ENCODE peak calls at places on chromosomes 2 and 18, in four cellular contexts. E is hepatocyte, F is prostate gland, M is ovary. S is an unnamed sample.

GRCh38 chr18:22193466-22193865 is 24.1 kb downstream of the GATA6 start:
- DNase-seq in M (peak; percentile 59), F (no peak), E (peak; percentile 78), S (no peak)

GRCh38 chr2:9539530-9539929 is 16.1 kb downstream of the ADAM17 start:
- DNase-seq in M (no peak), F (no peak), E (no peak), S (no peak)

GRCh38 chr2:20135631-20136050 is 84.2 kb upstream of the LAPTM4A start:
- DNase-seq in F (peak; percentile 68), M (peak; percentile 68), E (peak; percentile 84), S (no peak)

GRCh38 chr2:53091183-53091582 is 676.4 kb upstream of the CHAC2 start:
- DNase-seq in F (no peak), M (no peak), E (no peak), S (no peak)

GRCh38 chr18:11983592-11983991 is 2.3 kb downstream of the IMPA2 start:
- DNase-seq in M (no peak), E (no peak), F (no peak), S (no peak)

GRCh38 chr2:98604547-98604946 is 3.8 kb downstream of the COA5 start:
- DNase-seq in E (no peak), F (no peak), M (no peak), S (no peak)

GRCh38 chr2:46006634-46007033 is 290.6 kb upstream of the EPAS1 start:
- DNase-seq in M (no peak), E (peak; percentile 61), F (no peak), S (no peak)

GRCh38 chr2:1134629-1135028 is 184.0 kb downstream of the SNTG2 start:
- DNase-seq in E (no peak), F (no peak), M (no peak), S (no peak)

GRCh38 chr2:105682401-105682800 is 62.3 kb upstream of the NCK2 start:
- DNase-seq in E (no peak), M (no peak), F (no peak), S (no peak)

GRCh38 chr2:32289165-32290054 is 11.7 kb downstream of the YIPF4 start:
- DNase-seq in F (no peak), M (no peak), E (peak; percentile 27), S (no peak)

GRCh38 chr18:58900015-58900649 is 35.5 kb downstream of the ZNF532 start:
- DNase-seq in E (no peak), M (no peak), F (no peak), S (no peak)

GRCh38 chr2:203891474-203891873 is 23.9 kb downstream of the CTLA4 start:
- DNase-seq in M (no peak), E (no peak), F (no peak), S (no peak)

GRCh38 chr2:147182260-147182659 is 662.6 kb upstream of the ACVR2A start:
- DNase-seq in E (no peak), F (no peak), M (no peak), S (no peak)

GRCh38 chr18:73986711-73987110 is 160.9 kb downstream of the FBXO15 start:
- DNase-seq in E (no peak), M (no peak), F (no peak), S (peak; percentile 9)

GRCh38 chr2:207437857-207438166 is 92.0 kb upstream of the CREB1 start:
- DNase-seq in M (no peak), F (peak; percentile 11), E (no peak), S (no peak)

GRCh38 chr2:236121546-236121945 is 46.6 kb downstream of the GBX2 start:
- DNase-seq in F (no peak), M (no peak), E (no peak), S (no peak)

GRCh38 chr18:966095-967036 is 61.7 kb downstream of the ADCYAP1 start:
- DNase-seq in E (no peak), F (no peak), M (no peak), S (no peak)

GRCh38 chr2:69660084-69660483 is 16.5 kb upstream of the AAK1 start:
- DNase-seq in E (no peak), M (no peak), F (no peak), S (no peak)

GRCh38 chr2:101745711-101746694 is 48.5 kb downstream of the MAP4K4 start:
- DNase-seq in M (no peak), F (no peak), E (no peak), S (peak; percentile 59)

GRCh38 chr2:232870002-232870765 is at the start of gene SNORC:
- DNase-seq in M (no peak), F (no peak), E (no peak), S (no peak)

GRCh38 chr2:196591004-196591403 is 48.5 kb upstream of the CCDC150 start:
- DNase-seq in M (no peak), F (no peak), E (no peak), S (no peak)

GRCh38 chr2:26298286-26298637 is 47.7 kb upstream of the SELENOI start:
- DNase-seq in M (no peak), E (no peak), F (no peak), S (no peak)

GRCh38 chr2:67631474-67631873 is 234.3 kb downstream of the ETAA1 start:
- DNase-seq in E (no peak), F (no peak), M (no peak), S (no peak)

GRCh38 chr2:96868555-96869280 is 1.2 kb downstream of the SEMA4C start:
- DNase-seq in M (peak; percentile 89), E (peak; percentile 94), F (peak; percentile 86), S (peak; percentile 37)

GRCh38 chr2:95354925-95355324 is 47.6 kb upstream of the FAHD2A start:
- DNase-seq in E (no peak), M (no peak), F (no peak), S (no peak)
- H3K4me3 ChIP-seq in E (no peak overlapping the region), M (no peak overlapping the region), F (no peak overlapping the region), S (no peak overlapping the region)

GRCh38 chr2:215787565-215788178 is 225.7 kb downstream of the MREG start:
- DNase-seq in F (no peak), M (no peak), E (no peak), S (no peak)

GRCh38 chr2:215782271-215782670 is 231.1 kb downstream of the MREG start:
- DNase-seq in E (no peak), F (no peak), M (no peak), S (no peak)

GRCh38 chr2:215780891-215781290 is 232.5 kb downstream of the MREG start:
- DNase-seq in M (no peak), E (no peak), F (no peak), S (no peak)

GRCh38 chr2:215782965-215783364 is 230.4 kb downstream of the MREG start:
- DNase-seq in E (no peak), F (no peak), M (no peak), S (no peak)

DNA sequence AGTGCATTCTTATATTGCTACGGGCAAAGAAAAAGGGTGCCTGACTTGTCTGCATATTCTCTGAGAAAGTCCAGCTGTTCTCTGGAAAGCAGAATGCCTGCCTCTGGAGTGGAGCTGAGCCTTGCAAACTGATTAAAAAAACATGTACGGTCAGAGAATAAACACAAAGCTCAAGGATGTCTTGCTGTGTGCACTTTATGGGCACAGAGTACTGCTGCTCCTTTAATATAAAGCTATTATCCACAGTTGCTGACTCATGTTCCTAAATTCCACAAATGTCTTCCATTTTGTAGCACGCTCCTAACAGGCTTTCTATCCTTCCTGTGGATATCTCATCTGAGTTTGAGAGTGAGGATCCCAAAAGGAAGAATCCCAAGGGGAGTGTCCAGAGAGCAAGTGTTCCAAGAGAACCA is 229.0 kb downstream of the MREG start:
- DNase-seq in F (no peak), M (no peak), E (peak; percentile 58), S (peak; percentile 85)
- H3K4me3 ChIP-seq in F (no peak overlapping the region), M (no peak overlapping the region), E (no peak overlapping the region), S (no peak overlapping the region)

GRCh38 chr2:23008951-23009350 is 376.0 kb upstream of the KLHL29 start:
- DNase-seq in E (no peak), F (no peak), M (no peak), S (no peak)
- H3K4me3 ChIP-seq in E (no peak overlapping the region), F (no peak overlapping the region), M (no peak overlapping the region), S (no peak overlapping the region)

GRCh38 chr2:15691586-15692310 is 100.1 kb downstream of the DDX1 start:
- DNase-seq in F (no peak), E (no peak), M (no peak), S (no peak)
- H3K4me3 ChIP-seq in F (no peak overlapping the region), E (no peak overlapping the region), M (no peak overlapping the region), S (no peak overlapping the region)

GRCh38 chr2:112173646-112174319 is 35.6 kb downstream of the FBLN7 start:
- DNase-seq in F (no peak), E (no peak), M (no peak), S (no peak)
- H3K4me3 ChIP-seq in F (no peak overlapping the region), E (no peak overlapping the region), M (no peak overlapping the region), S (no peak overlapping the region)

S was measured in BJ.